ENCODE peak calls at places on chromosomes 11 and 22, in ten cellular contexts. K is uterus; Q is activated CD4-positive, alpha-beta memory T cell treated with anti-CD3 and anti-CD28 coated beads for 36 hours; O is T-helper 2 cell; H is Calu3; J is stimulated activated CD4-positive, alpha-beta T cell treated with anti-CD3 and anti-CD28 coated beads, Interleukin-2, amount 100 ng/mL, for 48 hours; U is H54; A is brain microvascular endothelial cell; Y is foreskin melanocyte; L is coronary artery. T is an unnamed sample.

GRCh38 chr11:60168306-60168705 is 14.6 kb downstream of the MS4A6A start:
- DNase-seq in K (no peak), Q (no peak), O (no peak), H (peak; percentile 58), J (no peak), U (no peak), A (no peak), Y (no peak), L (no peak), T (no peak)

GRCh38 chr22:39283312-39284141 is 35.9 kb downstream of the RPL3 start:
- DNase-seq in K (peak; percentile 43), Q (no peak), O (no peak), H (peak; percentile 90), J (no peak), U (peak; percentile 86), A (no peak), Y (no peak), L (peak; percentile 89), T (no peak)

GRCh38 chr11:128399186-128399585 is 188.2 kb downstream of the ETS1 start:
- DNase-seq in K (no peak), Q (peak; percentile 31), O (no peak), H (no peak), J (no peak), U (no peak), A (peak; percentile 81), Y (no peak), L (no peak), T (peak; percentile 27)

GRCh38 chr11:64314805-64315561 is 2.4 kb downstream of the TRMT112 start:
- DNase-seq in K (no peak), Q (no peak), O (no peak), H (no peak), J (no peak), U (no peak), A (no peak), Y (no peak), L (no peak), T (no peak)

GRCh38 chr11:44994753-44995152 is 44.1 kb upstream of the TP53I11 start:
- DNase-seq in K (no peak), Q (no peak), O (no peak), H (no peak), J (no peak), U (no peak), A (no peak), Y (no peak), L (no peak), T (no peak)

GRCh38 chr11:19829109-19829790 is 116.6 kb downstream of the NAV2 start:
- DNase-seq in K (no peak), Q (no peak), O (no peak), H (peak; percentile 10), J (no peak), U (no peak), A (no peak), Y (peak; percentile 24), L (no peak), T (no peak)

GRCh38 chr11:128726464-128727139 is 32.7 kb downstream of the FLI1 start:
- DNase-seq in K (no peak), Q (peak; percentile 58), O (no peak), H (no peak), J (no peak), U (no peak), A (no peak), Y (no peak), L (no peak), T (no peak)

GRCh38 chr22:30674482-30674881 is 6.8 kb upstream of the DUSP18 start:
- DNase-seq in K (no peak), Q (no peak), O (no peak), H (no peak), J (no peak), U (no peak), A (no peak), Y (no peak), L (no peak), T (no peak)

GRCh38 chr11:76164081-76164480 is 42.2 kb downstream of the WNT11 start:
- DNase-seq in K (no peak), Q (no peak), O (no peak), H (no peak), J (no peak), U (no peak), A (no peak), Y (no peak), L (no peak), T (no peak)

GRCh38 chr11:44346983-44347382 is 37.0 kb upstream of the ALX4 start:
- DNase-seq in K (no peak), Q (no peak), O (no peak), H (no peak), J (no peak), U (no peak), A (no peak), Y (no peak), L (no peak), T (no peak)

GRCh38 chr22:46432164-46433068 is 96.9 kb downstream of the TRMU start:
- DNase-seq in K (no peak), Q (peak; percentile 46), O (no peak), H (no peak), J (peak; percentile 4), U (no peak), A (no peak), Y (no peak), L (no peak), T (no peak)

GRCh38 chr11:57648791-57649735 is 649 bp downstream of the YPEL4 start:
- DNase-seq in K (no peak), Q (peak; percentile 50), O (no peak), H (no peak), J (no peak), U (no peak), A (no peak), Y (no peak), L (no peak), T (peak; percentile 16)

GRCh38 chr22:42704896-42705295 is 15.8 kb downstream of the A4GALT start:
- DNase-seq in K (no peak), Q (no peak), O (no peak), H (no peak), J (no peak), U (no peak), A (no peak), Y (no peak), L (no peak), T (no peak)

GRCh38 chr11:126149759-126150236 is 61.7 kb downstream of the RPUSD4 start:
- DNase-seq in K (peak; percentile 61), Q (no peak), O (no peak), H (no peak), J (no peak), U (no peak), A (no peak), Y (no peak), L (no peak), T (no peak)

GRCh38 chr11:10488121-10488580 is 33.1 kb downstream of the AMPD3 start:
- DNase-seq in K (no peak), Q (peak; percentile 39), O (no peak), H (peak; percentile 64), J (no peak), U (peak; percentile 50), A (no peak), Y (no peak), L (peak; percentile 56), T (no peak)